ENCODE peak calls at places on chromosomes 2 and 18, in nine cellular contexts. One of them, this sample, is unnamed.

GRCh38 chr2:241149675-241149924 is 328 bp upstream of the PASK start:
- DNase-seq in IMR-90: no peak
- DNase-seq in CD4-positive, alpha-beta T cell: no peak
- DNase-seq in KG1: no peak
- DNase-seq in RWPE1: no peak
- DNase-seq in EL: no peak
- DNase-seq in cardiac fibroblast: no peak
- DNase-seq in tibial artery: peak; percentile 23
- DNase-seq in endothelial cell: no peak
- DNase-seq in this sample: no peak

GRCh38 chr2:144083211-144083610 is 436.7 kb downstream of the ZEB2 start:
- DNase-seq in IMR-90: peak; percentile 85
- DNase-seq in cardiac fibroblast: no peak
- DNase-seq in EL: peak; percentile 92
- DNase-seq in tibial artery: no peak
- DNase-seq in CD4-positive, alpha-beta T cell: no peak
- DNase-seq in endothelial cell: no peak
- DNase-seq in RWPE1: peak; percentile 42
- DNase-seq in KG1: no peak
- DNase-seq in this sample: peak; percentile 93

GRCh38 chr2:42614838-42615237 is 46.4 kb downstream of the MTA3 start:
- DNase-seq in endothelial cell: no peak
- DNase-seq in EL: no peak
- DNase-seq in RWPE1: no peak
- DNase-seq in KG1: no peak
- DNase-seq in cardiac fibroblast: no peak
- DNase-seq in IMR-90: no peak
- DNase-seq in tibial artery: no peak
- DNase-seq in CD4-positive, alpha-beta T cell: no peak
- DNase-seq in this sample: peak; percentile 40

GRCh38 chr2:64769392-64770044 is 115.8 kb upstream of the SERTAD2 start:
- DNase-seq in tibial artery: no peak
- DNase-seq in endothelial cell: no peak
- DNase-seq in EL: no peak
- DNase-seq in cardiac fibroblast: no peak
- DNase-seq in IMR-90: no peak
- DNase-seq in CD4-positive, alpha-beta T cell: no peak
- DNase-seq in RWPE1: no peak
- DNase-seq in KG1: no peak
- DNase-seq in this sample: no peak

GRCh38 chr2:61707984-61708852 is 145.6 kb downstream of the FAM161A start:
- DNase-seq in CD4-positive, alpha-beta T cell: no peak
- DNase-seq in endothelial cell: no peak
- DNase-seq in cardiac fibroblast: no peak
- DNase-seq in IMR-90: peak; percentile 83
- DNase-seq in tibial artery: no peak
- DNase-seq in RWPE1: peak; percentile 24
- DNase-seq in EL: peak; percentile 36
- DNase-seq in KG1: no peak
- DNase-seq in this sample: peak; percentile 57

GRCh38 chr2:189661957-189662321 is 680 bp downstream of the ASNSD1 start:
- DNase-seq in KG1: no peak
- DNase-seq in IMR-90: no peak
- DNase-seq in CD4-positive, alpha-beta T cell: no peak
- DNase-seq in cardiac fibroblast: no peak
- DNase-seq in RWPE1: no peak
- DNase-seq in endothelial cell: no peak
- DNase-seq in EL: no peak
- DNase-seq in tibial artery: no peak
- DNase-seq in this sample: no peak

GRCh38 chr2:239396881-239397681 is 3.7 kb downstream of the HDAC4 start:
- DNase-seq in tibial artery: no peak
- DNase-seq in CD4-positive, alpha-beta T cell: peak; percentile 57
- DNase-seq in endothelial cell: no peak
- DNase-seq in IMR-90: no peak
- DNase-seq in KG1: no peak
- DNase-seq in RWPE1: no peak
- DNase-seq in cardiac fibroblast: no peak
- DNase-seq in EL: no peak
- DNase-seq in this sample: no peak

GRCh38 chr2:190318514-190318913 is 1.1 kb downstream of the HIBCH start:
- DNase-seq in tibial artery: no peak
- DNase-seq in EL: peak; percentile 4
- DNase-seq in KG1: no peak
- DNase-seq in RWPE1: no peak
- DNase-seq in IMR-90: no peak
- DNase-seq in CD4-positive, alpha-beta T cell: no peak
- DNase-seq in endothelial cell: no peak
- DNase-seq in cardiac fibroblast: no peak
- DNase-seq in this sample: no peak

GRCh38 chr18:9433616-9434239 is 41.6 kb upstream of the RALBP1 start:
- DNase-seq in cardiac fibroblast: no peak
- DNase-seq in CD4-positive, alpha-beta T cell: no peak
- DNase-seq in endothelial cell: no peak
- DNase-seq in tibial artery: no peak
- DNase-seq in IMR-90: peak; percentile 10
- DNase-seq in RWPE1: no peak
- DNase-seq in KG1: no peak
- DNase-seq in EL: no peak
- DNase-seq in this sample: no peak

GRCh38 chr18:9870431-9871023 is 15.2 kb upstream of the TXNDC2 start:
- DNase-seq in CD4-positive, alpha-beta T cell: no peak
- DNase-seq in KG1: no peak
- DNase-seq in IMR-90: no peak
- DNase-seq in EL: no peak
- DNase-seq in tibial artery: no peak
- DNase-seq in cardiac fibroblast: no peak
- DNase-seq in endothelial cell: no peak
- DNase-seq in RWPE1: no peak
- DNase-seq in this sample: no peak

GRCh38 chr18:46449033-46449432 is 208.0 kb downstream of the LOXHD1 start:
- DNase-seq in cardiac fibroblast: no peak
- DNase-seq in endothelial cell: no peak
- DNase-seq in IMR-90: no peak
- DNase-seq in CD4-positive, alpha-beta T cell: no peak
- DNase-seq in KG1: no peak
- DNase-seq in RWPE1: no peak
- DNase-seq in EL: no peak
- DNase-seq in tibial artery: no peak
- DNase-seq in this sample: no peak

GRCh38 chr2:143263045-143263625 is 133.9 kb downstream of the ARHGAP15 start:
- DNase-seq in cardiac fibroblast: no peak
- DNase-seq in CD4-positive, alpha-beta T cell: no peak
- DNase-seq in IMR-90: no peak
- DNase-seq in tibial artery: no peak
- DNase-seq in EL: no peak
- DNase-seq in RWPE1: no peak
- DNase-seq in endothelial cell: no peak
- DNase-seq in KG1: no peak
- DNase-seq in this sample: peak; percentile 4

GRCh38 chr2:1824202-1824905 is 80.0 kb upstream of the PXDN start:
- DNase-seq in tibial artery: peak; percentile 79
- DNase-seq in EL: no peak
- DNase-seq in cardiac fibroblast: peak; percentile 37
- DNase-seq in RWPE1: no peak
- DNase-seq in CD4-positive, alpha-beta T cell: no peak
- DNase-seq in IMR-90: no peak
- DNase-seq in endothelial cell: no peak
- DNase-seq in KG1: no peak
- DNase-seq in this sample: no peak

GRCh38 chr2:203988540-203989264 is 52.1 kb downstream of the ICOS start:
- DNase-seq in IMR-90: no peak
- DNase-seq in KG1: no peak
- DNase-seq in EL: no peak
- DNase-seq in endothelial cell: no peak
- DNase-seq in CD4-positive, alpha-beta T cell: no peak
- DNase-seq in tibial artery: no peak
- DNase-seq in cardiac fibroblast: no peak
- DNase-seq in RWPE1: no peak
- DNase-seq in this sample: no peak

GRCh38 chr18:47522359-47522758 is 270.9 kb upstream of the SKOR2 start:
- DNase-seq in RWPE1: no peak
- DNase-seq in IMR-90: no peak
- DNase-seq in endothelial cell: no peak
- DNase-seq in tibial artery: no peak
- DNase-seq in CD4-positive, alpha-beta T cell: no peak
- DNase-seq in KG1: no peak
- DNase-seq in cardiac fibroblast: no peak
- DNase-seq in EL: no peak
- DNase-seq in this sample: no peak

GRCh38 chr2:85873679-85874078 is 15.1 kb downstream of the ST3GAL5 start:
- DNase-seq in CD4-positive, alpha-beta T cell: no peak
- DNase-seq in tibial artery: no peak
- DNase-seq in EL: no peak
- DNase-seq in RWPE1: no peak
- DNase-seq in KG1: no peak
- DNase-seq in IMR-90: no peak
- DNase-seq in endothelial cell: no peak
- DNase-seq in cardiac fibroblast: no peak
- DNase-seq in this sample: no peak

GRCh38 chr2:41657231-41657630 is 390.6 kb upstream of the PKDCC start:
- DNase-seq in cardiac fibroblast: peak; percentile 52
- DNase-seq in RWPE1: no peak
- DNase-seq in KG1: no peak
- DNase-seq in endothelial cell: no peak
- DNase-seq in IMR-90: no peak
- DNase-seq in tibial artery: no peak
- DNase-seq in EL: no peak
- DNase-seq in CD4-positive, alpha-beta T cell: no peak
- DNase-seq in this sample: no peak

GRCh38 chr18:75880913-75881504 is 453.5 kb upstream of the SMIM21 start:
- DNase-seq in tibial artery: no peak
- DNase-seq in CD4-positive, alpha-beta T cell: no peak
- DNase-seq in IMR-90: no peak
- DNase-seq in EL: no peak
- DNase-seq in RWPE1: no peak
- DNase-seq in cardiac fibroblast: no peak
- DNase-seq in KG1: no peak
- DNase-seq in endothelial cell: no peak
- DNase-seq in this sample: no peak

GRCh38 chr18:23580677-23581367 is 5.5 kb downstream of the NPC1 start:
- DNase-seq in cardiac fibroblast: no peak
- DNase-seq in KG1: no peak
- DNase-seq in endothelial cell: no peak
- DNase-seq in tibial artery: no peak
- DNase-seq in EL: peak; percentile 90
- DNase-seq in IMR-90: peak; percentile 94
- DNase-seq in RWPE1: no peak
- DNase-seq in CD4-positive, alpha-beta T cell: no peak
- DNase-seq in this sample: peak; percentile 92

GRCh38 chr2:37526323-37526722 is 145.1 kb downstream of the CDC42EP3 start:
- DNase-seq in endothelial cell: no peak
- DNase-seq in KG1: no peak
- DNase-seq in IMR-90: peak; percentile 8
- DNase-seq in cardiac fibroblast: no peak
- DNase-seq in tibial artery: no peak
- DNase-seq in RWPE1: peak; percentile 3
- DNase-seq in CD4-positive, alpha-beta T cell: no peak
- DNase-seq in EL: no peak
- DNase-seq in this sample: no peak

GRCh38 chr2:237128026-237128703 is 42.5 kb downstream of the COPS8 start:
- DNase-seq in IMR-90: peak; percentile 100
- DNase-seq in CD4-positive, alpha-beta T cell: no peak
- DNase-seq in RWPE1: peak; percentile 97
- DNase-seq in EL: peak; percentile 98
- DNase-seq in KG1: no peak
- DNase-seq in endothelial cell: peak; percentile 13
- DNase-seq in tibial artery: peak; percentile 98
- DNase-seq in cardiac fibroblast: peak; percentile 99
- DNase-seq in this sample: peak; percentile 99